ENCODE peak calls at places on chromosomes 12 and 14, in ten cellular contexts. N is mesothelial cell of epicardium; C is T-helper 9 cell; S is uterus; J is CD4-positive, alpha-beta T cell; A is lung; L is ureter; M is hippocampal formation; Y is cardiac muscle cell; D is body of pancreas. H is an unnamed sample.
A peak's percentile ranks its signal among the peaks of the same experiment; 100 is the strongest.

GRCh38 chr12:62767946-62768345 is 167.0 kb downstream of the PPM1H start:
- DNase-seq in C (no peak), D (no peak), J (no peak), Y (no peak), N (no peak), A (no peak), L (no peak), M (no peak), S (no peak), H (no peak)

GRCh38 chr12:22543246-22544037 is 900 bp downstream of the C2CD5 start:
- DNase-seq in D (peak; percentile 74), S (peak; percentile 47), N (no peak), Y (peak; percentile 52), C (peak; percentile 21), J (peak; percentile 7), L (peak; percentile 65), M (no peak), A (peak; percentile 61), H (no peak)

GRCh38 chr12:46874642-46875041 is 48.8 kb upstream of the SLC38A4 start:
- DNase-seq in M (no peak), C (no peak), D (no peak), Y (no peak), L (no peak), J (no peak), N (no peak), A (no peak), S (no peak), H (no peak)

GRCh38 chr12:6376079-6376941 is 947 bp upstream of the SCNN1A start:
- DNase-seq in D (peak; percentile 76), Y (peak; percentile 53), A (peak; percentile 91), C (no peak), L (peak; percentile 73), N (no peak), J (no peak), S (peak; percentile 83), M (no peak), H (no peak)

GRCh38 chr12:119692410-119692809 is 24.5 kb downstream of the PRKAB1 start:
- DNase-seq in M (no peak), A (no peak), N (no peak), S (no peak), D (no peak), Y (no peak), J (no peak), L (no peak), C (no peak), H (no peak)

GRCh38 chr12:130799051-130799450 is 40.0 kb downstream of the STX2 start:
- DNase-seq in C (no peak), D (no peak), L (no peak), Y (no peak), A (no peak), S (no peak), M (no peak), N (no peak), J (no peak), H (no peak)

GRCh38 chr14:63881926-63882325 is 29.1 kb downstream of the SYNE2 start:
- DNase-seq in N (no peak), L (no peak), J (no peak), S (no peak), A (no peak), Y (no peak), D (no peak), C (no peak), M (no peak), H (no peak)

GRCh38 chr12:89346741-89347324 is 5.5 kb downstream of the DUSP6 start:
- DNase-seq in M (peak; percentile 43), J (no peak), S (peak; percentile 23), C (no peak), L (no peak), D (peak; percentile 29), Y (peak; percentile 37), N (no peak), A (no peak), H (no peak)

GRCh38 chr14:64266206-64266605 is 28.0 kb downstream of the ESR2 start:
- DNase-seq in M (no peak), S (no peak), Y (no peak), L (no peak), N (no peak), C (no peak), D (no peak), J (no peak), A (no peak), H (no peak)

H was measured in osteocyte.